ENCODE peak calls at places on chromosomes 4 and X, in six cellular contexts. V, Y, H, Z, U and G are unnamed samples.

GRCh38 chr4:129852434-129852833 is 756.5 kb downstream of the C4orf33 start:
- DNase-seq in V (no peak), Y (no peak), H (no peak), Z (no peak), U (no peak), G (no peak)

GRCh38 chr4:83115000-83115399 is 471 bp upstream of the PLAC8 start:
- DNase-seq in V (peak; percentile 54), Y (no peak), H (peak; percentile 59), Z (peak; percentile 22), U (no peak), G (peak; percentile 69)

GRCh38 chrX:15761564-15762191 is 23.6 kb downstream of the CA5B start:
- DNase-seq in V (no peak), Y (peak; percentile 26), H (peak; percentile 41), Z (peak; percentile 26), U (peak; percentile 70), G (peak; percentile 75)

GRCh38 chrX:107537815-107538214 is 88.4 kb downstream of the FRMPD3 start:
- DNase-seq in V (peak; percentile 27), Y (peak; percentile 27), H (peak; percentile 50), Z (peak; percentile 57), U (peak; percentile 72), G (peak; percentile 58)

GRCh38 chrX:129717902-129718301 is 20.9 kb upstream of the XPNPEP2 start:
- DNase-seq in V (peak; percentile 45), Y (no peak), H (peak; percentile 78), Z (peak; percentile 68), U (no peak), G (peak; percentile 57)

GRCh38 chr4:8240211-8241041 is 29.1 kb upstream of the HTRA3 start:
- DNase-seq in V (no peak), Y (no peak), H (no peak), Z (no peak), U (no peak), G (no peak)

GRCh38 chr4:128287159-128287870 is at the start of gene PGRMC2:
- DNase-seq in V (no peak), Y (peak; percentile 50), H (peak; percentile 37), Z (peak; percentile 34), U (no peak), G (peak; percentile 61)

GRCh38 chr4:123977623-123978022 is 581.0 kb downstream of the SPRY1 start:
- DNase-seq in V (no peak), Y (no peak), H (peak; percentile 26), Z (peak; percentile 71), U (peak; percentile 64), G (no peak)

GRCh38 chr4:96175871-96176270 is 336.0 kb downstream of the PDHA2 start:
- DNase-seq in V (peak; percentile 40), Y (no peak), H (no peak), Z (no peak), U (no peak), G (no peak)

GRCh38 chr4:148510211-148510610 is 68.0 kb upstream of the NR3C2 start:
- DNase-seq in V (peak; percentile 14), Y (no peak), H (no peak), Z (no peak), U (no peak), G (no peak)

GRCh38 chr4:65737672-65738071 is 67.4 kb upstream of the EPHA5 start:
- DNase-seq in V (no peak), Y (no peak), H (no peak), Z (no peak), U (no peak), G (no peak)

GRCh38 chrX:41085105-41085882 is at the start of gene USP9X:
- DNase-seq in V (peak; percentile 86), Y (peak; percentile 92), H (peak; percentile 89), Z (peak; percentile 89), U (peak; percentile 91), G (peak; percentile 94)

GRCh38 chr4:8818063-8818881 is 53.4 kb downstream of the HMX1 start:
- DNase-seq in V (no peak), Y (peak; percentile 15), H (no peak), Z (no peak), U (peak; percentile 13), G (no peak)

GRCh38 chr4:6902318-6903042 is 7.1 kb upstream of the TBC1D14 start:
- DNase-seq in V (no peak), Y (no peak), H (no peak), Z (no peak), U (no peak), G (no peak)

GRCh38 chr4:56434599-56435000 is 815 bp downstream of the PPAT start:
- DNase-seq in V (no peak), Y (no peak), H (peak; percentile 58), Z (peak; percentile 54), U (peak; percentile 76), G (peak; percentile 74)

GRCh38 chr4:17092990-17093880 is 194.8 kb upstream of the LDB2 start:
- DNase-seq in V (no peak), Y (no peak), H (no peak), Z (no peak), U (no peak), G (no peak)

GRCh38 chr4:38013461-38014366 is 53.5 kb downstream of the PTTG2 start:
- DNase-seq in V (peak; percentile 32), Y (no peak), H (peak; percentile 55), Z (peak; percentile 28), U (no peak), G (no peak)

GRCh38 chrX:14832151-14832550 is 40.7 kb downstream of the FANCB start:
- DNase-seq in V (no peak), Y (no peak), H (peak; percentile 80), Z (peak; percentile 44), U (no peak), G (peak; percentile 3)

GRCh38 chrX:115650916-115651315 is 89.9 kb downstream of the PLS3 start:
- DNase-seq in V (peak; percentile 44), Y (peak; percentile 33), H (peak; percentile 47), Z (peak; percentile 56), U (peak; percentile 74), G (peak; percentile 80)

GRCh38 chrX:698246-698645 is 67.7 kb downstream of the SHOX start:
- DNase-seq in V (no peak), Y (no peak), H (no peak), Z (no peak), U (no peak), G (no peak)

GRCh38 chr4:55947912-55948725 is 626 bp upstream of the CEP135 start:
- DNase-seq in V (peak; percentile 93), Y (peak; percentile 27), H (peak; percentile 98), Z (peak; percentile 95), U (no peak), G (peak; percentile 92)

GRCh38 chrX:153442463-153442862 is 3.4 kb downstream of the TREX2 start:
- DNase-seq in V (no peak), Y (no peak), H (no peak), Z (no peak), U (no peak), G (no peak)

GRCh38 chr4:94410678-94411206 is 41.0 kb upstream of the PDLIM5 start:
- DNase-seq in V (no peak), Y (no peak), H (no peak), Z (peak; percentile 71), U (no peak), G (peak; percentile 27)

GRCh38 chr4:75552452-75552851 is 3.4 kb upstream of the ODAPH start:
- DNase-seq in V (no peak), Y (no peak), H (no peak), Z (no peak), U (no peak), G (no peak)

GRCh38 chr4:15250021-15250441 is 177.8 kb upstream of the C1QTNF7 start:
- DNase-seq in V (no peak), Y (no peak), H (peak; percentile 13), Z (peak; percentile 76), U (no peak), G (no peak)

GRCh38 chrX:51955200-51955599 is 61.8 kb downstream of the MAGED1 start:
- DNase-seq in V (peak; percentile 79), Y (no peak), H (no peak), Z (no peak), U (no peak), G (no peak)

GRCh38 chrX:11346283-11346682 is 53.1 kb downstream of the AMELX start:
- DNase-seq in V (no peak), Y (no peak), H (no peak), Z (no peak), U (no peak), G (no peak)

GRCh38 chr4:66273110-66273509 is 602.8 kb upstream of the EPHA5 start:
- DNase-seq in V (no peak), Y (no peak), H (no peak), Z (no peak), U (no peak), G (no peak)

GRCh38 chrX:72050011-72050410 is 81.7 kb downstream of the RTL5 start:
- DNase-seq in V (no peak), Y (no peak), H (no peak), Z (no peak), U (no peak), G (no peak)

GRCh38 chr4:28251831-28252230 is 1391.2 kb downstream of the STIM2 start:
- DNase-seq in V (no peak), Y (no peak), H (no peak), Z (no peak), U (no peak), G (no peak)
- H3K9ac ChIP-seq in V (no peak overlapping the region), Y (no peak overlapping the region), H (no peak overlapping the region), Z (no peak overlapping the region), U (no peak overlapping the region), G (no peak overlapping the region)

DNA sequence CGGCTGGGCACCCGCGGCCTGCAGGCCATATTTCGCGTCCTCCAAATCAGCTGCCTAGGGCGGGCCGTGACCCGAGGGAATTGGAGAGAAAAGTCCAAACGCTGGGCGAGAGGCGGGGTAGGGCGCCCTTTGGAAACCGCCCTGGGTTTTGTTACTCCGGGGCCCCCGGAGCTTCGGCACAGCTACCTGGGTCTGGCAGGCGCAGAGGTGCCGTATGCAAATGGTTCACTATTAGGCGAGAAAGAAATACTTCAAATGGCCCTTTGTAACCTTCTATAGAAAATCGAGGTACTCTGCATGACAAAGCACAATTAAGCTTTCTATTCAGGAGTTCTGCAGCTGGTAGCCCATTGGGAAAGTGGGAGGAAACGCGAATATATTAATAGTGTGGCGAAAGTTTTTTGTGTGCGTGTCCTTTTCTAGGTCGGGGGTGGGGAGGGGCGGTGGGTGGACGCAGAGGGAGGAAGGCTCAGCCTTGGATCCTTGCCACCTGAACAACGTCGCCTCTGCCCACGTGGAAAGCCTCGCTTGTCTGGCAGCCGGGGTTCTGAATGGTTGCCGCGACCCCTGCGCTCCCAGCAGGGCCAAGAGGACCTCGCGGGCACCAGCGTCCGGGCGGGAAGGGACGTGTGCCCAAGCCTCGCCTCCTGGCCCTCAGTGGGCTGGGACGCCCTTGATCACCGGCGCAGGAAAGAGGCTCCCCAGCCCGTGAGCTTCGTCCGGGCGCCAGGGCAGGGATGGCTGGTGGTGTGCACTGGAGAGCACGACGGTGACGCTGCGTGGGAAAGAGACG is 9.5 kb downstream of the GSX2 start:
- DNase-seq in V (no peak), Y (no peak), H (no peak), Z (no peak), U (peak; percentile 63), G (no peak)
- H3K4me3 ChIP-seq in V (no peak overlapping the region), Y (no peak overlapping the region), H (no peak overlapping the region), Z (no peak overlapping the region), U (peak overlapping the region; percentile 42), G (peak overlapping the region; percentile 67)

DNA sequence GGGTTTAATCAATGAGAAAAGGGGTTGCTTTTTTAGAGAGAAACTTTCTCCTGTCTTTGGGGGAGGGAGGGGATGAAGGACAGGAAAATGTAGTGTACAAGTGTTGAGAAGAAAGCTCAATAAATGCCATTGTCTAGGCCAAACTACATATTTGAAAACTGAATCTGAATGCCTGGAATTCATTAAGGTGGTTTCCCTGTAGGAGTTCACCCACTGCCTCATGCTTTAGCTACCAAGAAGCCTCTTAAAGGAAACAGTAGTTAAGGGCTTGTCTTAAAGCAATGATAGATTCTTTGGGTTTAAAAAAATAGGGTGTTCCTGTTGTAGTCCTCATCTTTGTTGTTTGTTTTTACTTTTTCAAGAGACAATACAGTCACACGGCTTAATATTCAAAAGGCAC is 45.8 kb downstream of the FNIP2 start:
- DNase-seq in V (peak; percentile 25), Y (no peak), H (peak; percentile 67), Z (no peak), U (no peak), G (peak; percentile 60)
- H3K4me1 ChIP-seq in V (peaks cover 25% of the 10 kb centered on the region), Y (peaks cover 9% of the 10 kb centered on the region), H (peaks cover 12% of the 10 kb centered on the region), Z (peaks cover 2% of the 10 kb centered on the region), U (no peaks in the 10 kb centered on the region), G (peaks cover 41% of the 10 kb centered on the region)

GRCh38 chr4:80239480-80239879 is 27.0 kb upstream of the FGF5 start:
- DNase-seq in V (no peak), Y (no peak), H (peak; percentile 71), Z (no peak), U (no peak), G (no peak)
- H3K9ac ChIP-seq in V (no peak overlapping the region), Y (no peak overlapping the region), H (no peak overlapping the region), Z (no peak overlapping the region), U (no peak overlapping the region), G (no peak overlapping the region)